ENCODE peak calls at places on chromosomes 3 and 15, in nine cellular contexts. C is activated naive CD4-positive, alpha-beta T cell treated with Interleukin-2 at 50 U/mL for 16 hours; M is NCI-H774; J is HS-27A; K is DND-41; B is cardiac fibroblast; L is transverse colon; D is DMS153; S is lower lobe of right lung. I is an unnamed sample.

GRCh38 chr3:20352547-20353164 is 166.7 kb upstream of the SGO1 start:
- DNase-seq in K (no peak), S (no peak), J (no peak), B (peak; percentile 10), D (no peak), L (no peak), C (no peak), M (no peak), I (no peak)

GRCh38 chr3:129491794-129492193 is 36.6 kb upstream of the RHO start:
- DNase-seq in D (no peak), L (no peak), S (no peak), K (no peak), B (no peak), J (peak; percentile 54), C (no peak), M (no peak), I (no peak)

GRCh38 chr15:63858881-63859280 is 25.1 kb upstream of the HERC1 start:
- DNase-seq in M (no peak), S (no peak), C (no peak), L (no peak), D (no peak), K (no peak), B (peak; percentile 96), J (no peak), I (no peak)

GRCh38 chr3:48275292-48276027 is 34.6 kb downstream of the ZNF589 start:
- DNase-seq in M (no peak), B (no peak), K (no peak), D (no peak), S (no peak), J (no peak), L (no peak), C (no peak), I (no peak)

GRCh38 chr3:104941785-104942184 is 424.9 kb upstream of the ALCAM start:
- DNase-seq in K (no peak), M (no peak), S (no peak), D (peak; percentile 24), L (no peak), B (no peak), J (no peak), C (no peak), I (no peak)

GRCh38 chr15:62058327-62059028 is 1.8 kb downstream of the VPS13C start:
- DNase-seq in L (no peak), C (no peak), B (no peak), J (no peak), K (peak; percentile 9), S (no peak), M (no peak), D (no peak), I (no peak)

GRCh38 chr15:86743283-86743903 is 663.7 kb downstream of the AGBL1 start:
- DNase-seq in D (no peak), S (no peak), B (no peak), L (peak; percentile 64), M (peak; percentile 56), K (peak; percentile 35), J (peak; percentile 17), C (peak; percentile 60), I (peak; percentile 29)

GRCh38 chr3:23550402-23550801 is 255.4 kb upstream of the UBE2E1 start:
- DNase-seq in C (no peak), J (no peak), L (no peak), B (no peak), K (no peak), S (no peak), D (no peak), M (no peak), I (no peak)

GRCh38 chr3:32098528-32098927 is 7.9 kb upstream of the GPD1L start:
- DNase-seq in K (no peak), S (no peak), M (no peak), L (no peak), D (no peak), J (no peak), B (no peak), C (no peak), I (no peak)

GRCh38 chr3:194312186-194312742 is 38.9 kb downstream of the CPN2 start:
- DNase-seq in J (no peak), C (no peak), K (no peak), M (no peak), S (no peak), B (no peak), D (no peak), L (peak; percentile 46), I (no peak)

GRCh38 chr3:194023501-194024280 is 112.3 kb upstream of the HES1 start:
- DNase-seq in M (peak; percentile 72), K (peak; percentile 54), C (no peak), J (no peak), B (peak; percentile 13), D (peak; percentile 60), S (no peak), L (no peak), I (no peak)

GRCh38 chr3:126834596-126835471 is 130.8 kb downstream of the CHCHD6 start:
- DNase-seq in B (no peak), S (no peak), J (no peak), D (no peak), M (no peak), K (no peak), C (no peak), L (no peak), I (no peak)

I was measured in right cardiac atrium.